ENCODE peak calls at places on chromosome X, in eight cellular contexts. P is activated CD8-positive, alpha-beta T cell treated with anti-CD3 and anti-CD28 coated beads for 36 hours; T is neural crest cell; A is GM23248; C is mesendoderm; I is NCI-H748 treated with DMSO at 0.1 percent for 48 hours; Q is stromal cell of bone marrow; J is stimulated activated CD4-positive, alpha-beta T cell treated with anti-CD3 and anti-CD28 coated beads, TNF-alpha, amount 100 ng/mL, for 1 hour. V is an unnamed sample.

GRCh38 chrX:133468081-133468480 is 52.8 kb upstream of the GPC4 start:
- DNase-seq in C (peak), I (no peak), P (no peak), T (no peak), J (no peak), A (no peak), Q (no peak), V (no peak)

GRCh38 chrX:107699611-107700010 is 71.3 kb downstream of the PRPS1 start:
- DNase-seq in A (no peak), C (no peak), T (no peak), I (no peak), J (no peak), P (no peak), Q (no peak), V (no peak)

GRCh38 chrX:148412006-148412405 is 88.4 kb upstream of the AFF2 start:
- DNase-seq in A (peak), C (no peak), P (no peak), I (no peak), T (no peak), J (no peak), Q (peak), V (no peak)

GRCh38 chrX:10725071-10725470 is 104.7 kb upstream of the MID1 start:
- DNase-seq in P (no peak), Q (no peak), J (no peak), C (peak), I (no peak), T (no peak), A (no peak), V (no peak)

GRCh38 chrX:136620780-136621179 is 27.2 kb upstream of the CD40LG start:
- DNase-seq in J (no peak), A (no peak), Q (no peak), I (no peak), C (no peak), T (no peak), P (no peak), V (no peak)

GRCh38 chrX:27619459-27619858 is 29.3 kb downstream of the DCAF8L2 start:
- DNase-seq in P (no peak), Q (no peak), J (no peak), C (no peak), T (no peak), I (no peak), A (no peak), V (no peak)

GRCh38 chrX:65536291-65536690 is 1.7 kb upstream of the LAS1L start:
- DNase-seq in Q (no peak), A (no peak), C (no peak), J (no peak), I (no peak), T (no peak), P (no peak), V (no peak)

GRCh38 chrX:119411959-119412358 is 12.8 kb downstream of the SLC25A43 start:
- DNase-seq in J (no peak), T (no peak), C (peak), P (no peak), I (no peak), Q (no peak), A (no peak), V (no peak)

GRCh38 chrX:5842601-5843000 is 386.1 kb downstream of the NLGN4X start:
- DNase-seq in P (no peak), Q (no peak), T (no peak), I (no peak), A (no peak), J (no peak), C (no peak), V (no peak)

GRCh38 chrX:119757979-119758681 is at the start of gene SOWAHD:
- DNase-seq in Q (no peak), T (peak), I (no peak), C (peak), P (peak), J (no peak), A (peak), V (peak)

GRCh38 chrX:65587616-65588526 is 53.3 kb upstream of the LAS1L start:
- DNase-seq in A (peak), I (no peak), P (no peak), Q (peak), T (no peak), C (no peak), J (no peak), V (no peak)

GRCh38 chrX:115561605-115562491 is 874 bp downstream of the PLS3 start:
- DNase-seq in I (peak), Q (no peak), J (no peak), P (peak), A (peak), C (peak), T (peak), V (no peak)

GRCh38 chrX:42837747-42838146 is 59.8 kb upstream of the PPP1R2C start:
- DNase-seq in J (no peak), Q (no peak), P (no peak), I (no peak), C (no peak), A (no peak), T (no peak), V (no peak)

GRCh38 chrX:17792842-17793241 is 55.5 kb downstream of the SCML1 start:
- DNase-seq in Q (no peak), I (no peak), P (no peak), J (no peak), A (no peak), C (no peak), T (no peak), V (no peak)

GRCh38 chrX:644304-645023 is 13.9 kb downstream of the SHOX start:
- DNase-seq in Q (no peak), C (no peak), A (no peak), P (no peak), I (no peak), J (no peak), T (no peak), V (no peak)

GRCh38 chrX:153934473-153935325 is at the start of gene NAA10:
- DNase-seq in I (peak), Q (peak), A (peak), T (no peak), P (peak), J (no peak), C (peak), V (peak)

GRCh38 chrX:53440631-53441517 is 6.7 kb upstream of the HSD17B10 start:
- DNase-seq in Q (peak), I (no peak), A (peak), C (no peak), T (no peak), P (peak), J (peak), V (no peak)

GRCh38 chrX:75301060-75301459 is 27.2 kb downstream of the UPRT start:
- DNase-seq in Q (peak), A (peak), J (no peak), I (no peak), C (no peak), T (no peak), P (no peak), V (no peak)

GRCh38 chrX:120269379-120270035 is 18.9 kb downstream of the ZBTB33 start:
- DNase-seq in A (peak), Q (no peak), P (peak), C (no peak), T (no peak), J (no peak), I (no peak), V (no peak)

GRCh38 chrX:96464880-96465558 is 219.6 kb upstream of the DIAPH2 start:
- DNase-seq in A (no peak), C (no peak), T (no peak), Q (no peak), J (no peak), P (no peak), I (no peak), V (no peak)

GRCh38 chrX:151722241-151722846 is 6.5 kb downstream of the FATE1 start:
- DNase-seq in Q (no peak), P (no peak), A (peak), T (peak), I (peak), C (peak), J (no peak), V (no peak)

GRCh38 chrX:45619290-45619689 is 418.6 kb upstream of the DIPK2B start:
- DNase-seq in T (no peak), P (no peak), A (peak), I (no peak), C (peak), Q (no peak), J (no peak), V (no peak)

GRCh38 chrX:122771933-122772332 is 412.1 kb upstream of the GRIA3 start:
- DNase-seq in P (no peak), T (no peak), I (no peak), C (no peak), A (no peak), Q (no peak), J (no peak), V (no peak)

GRCh38 chrX:9882669-9883446 is 84.3 kb upstream of the CLDN34 start:
- DNase-seq in J (no peak), Q (no peak), A (no peak), C (peak), I (no peak), T (no peak), P (no peak), V (no peak)

GRCh38 chrX:22206781-22207180 is 65.9 kb upstream of the CBLL2 start:
- DNase-seq in J (no peak), Q (no peak), C (no peak), A (no peak), T (no peak), P (no peak), I (no peak), V (no peak)

GRCh38 chrX:134476284-134476683 is 16.3 kb downstream of the HPRT1 start:
- DNase-seq in I (no peak), C (no peak), T (no peak), Q (no peak), A (no peak), P (no peak), J (no peak), V (no peak)

GRCh38 chrX:149495573-149496071 is 9.5 kb downstream of the IDS start:
- DNase-seq in P (no peak), J (no peak), Q (peak), I (no peak), T (no peak), A (peak), C (peak), V (no peak)

GRCh38 chrX:74505437-74505836 is 84.1 kb downstream of the SLC16A2 start:
- DNase-seq in A (no peak), C (no peak), I (no peak), T (no peak), J (no peak), Q (no peak), P (no peak), V (no peak)

GRCh38 chrX:42748067-42748850 is 29.7 kb downstream of the PPP1R2C start:
- DNase-seq in A (no peak), Q (no peak), T (no peak), C (peak), I (no peak), P (no peak), J (no peak), V (no peak)

GRCh38 chrX:129360175-129360574 is 163.1 kb downstream of the SMARCA1 start:
- DNase-seq in P (peak), C (peak), T (peak), Q (peak), A (peak), J (no peak), I (peak), V (peak)

V was measured in T-cell.